ENCODE peak calls at places on chromosome 11, in nine cellular contexts. B is neural crest cell; A is Caco-2; L is mesendoderm; K is body of pancreas; G is GF-D8; R is lung microvascular endothelial cell; N is stimulated activated CD4-positive, alpha-beta T cell treated with anti-CD3 and anti-CD28 coated beads, Interleukin-1b, Interleukin-23, amount 100 ng/mL, for 24 hours; E is kidney glomerular epithelial cell. Q is an unnamed sample.

GRCh38 chr11:48170840-48171233 is 45.8 kb upstream of the OR4B1 start:
- DNase-seq in B (no peak), A (no peak), L (no peak), K (no peak), G (peak; percentile 3), R (no peak), N (no peak), E (no peak), Q (peak; percentile 61)

GRCh38 chr11:100676901-100677300 is 10.2 kb upstream of the ARHGAP42 start:
- DNase-seq in B (no peak), A (no peak), L (peak; percentile 95), K (no peak), G (no peak), R (no peak), N (no peak), E (no peak), Q (peak; percentile 49)

GRCh38 chr11:65077466-65077865 is 6.4 kb downstream of the CDCA5 start:
- DNase-seq in B (no peak), A (peak; percentile 49), L (peak; percentile 28), K (no peak), G (no peak), R (no peak), N (no peak), E (no peak), Q (peak; percentile 32)

GRCh38 chr11:109362059-109362458 is 59.9 kb upstream of the C11orf87 start:
- DNase-seq in B (no peak), A (no peak), L (no peak), K (no peak), G (no peak), R (no peak), N (no peak), E (no peak), Q (no peak)

GRCh38 chr11:124739479-124740276 is at the start of gene NRGN:
- DNase-seq in B (peak; percentile 90), A (peak; percentile 98), L (peak; percentile 94), K (peak; percentile 94), G (peak; percentile 95), R (peak; percentile 91), N (peak; percentile 74), E (peak; percentile 75), Q (peak; percentile 89)

GRCh38 chr11:73597340-73597955 is 464 bp downstream of the FAM168A start:
- DNase-seq in B (no peak), A (peak; percentile 7), L (peak; percentile 37), K (no peak), G (no peak), R (peak; percentile 2), N (no peak), E (no peak), Q (no peak)

GRCh38 chr11:13486926-13487660 is 8.7 kb downstream of the PTH start:
- DNase-seq in B (peak; percentile 26), A (peak; percentile 84), L (peak; percentile 95), K (peak; percentile 63), G (no peak), R (peak; percentile 55), N (peak; percentile 50), E (no peak), Q (peak; percentile 44)

GRCh38 chr11:123300874-123301695 is 106.0 kb upstream of the CLMP start:
- DNase-seq in B (no peak), A (no peak), L (peak; percentile 84), K (no peak), G (no peak), R (peak; percentile 65), N (no peak), E (no peak), Q (peak; percentile 56)

GRCh38 chr11:33478111-33478573 is 221.0 kb downstream of the HIPK3 start:
- DNase-seq in B (no peak), A (no peak), L (no peak), K (no peak), G (no peak), R (no peak), N (no peak), E (no peak), Q (peak; percentile 50)

GRCh38 chr11:66727883-66728759 is 895 bp downstream of the SPTBN2 start:
- DNase-seq in B (peak; percentile 31), A (peak; percentile 58), L (peak; percentile 31), K (no peak), G (no peak), R (no peak), N (no peak), E (no peak), Q (no peak)

GRCh38 chr11:3220521-3221407 is 2.2 kb upstream of the MRGPRG start:
- DNase-seq in B (no peak), A (no peak), L (no peak), K (no peak), G (no peak), R (no peak), N (no peak), E (no peak), Q (no peak)

GRCh38 chr11:108467091-108467823 is at the start of gene C11orf65:
- DNase-seq in B (peak; percentile 93), A (peak; percentile 99), L (peak; percentile 98), K (peak; percentile 98), G (peak; percentile 100), R (peak; percentile 99), N (peak; percentile 89), E (peak; percentile 93), Q (peak; percentile 99)

GRCh38 chr11:17770048-17770652 is 35.6 kb downstream of the KCNC1 start:
- DNase-seq in B (no peak), A (peak; percentile 43), L (peak; percentile 44), K (peak; percentile 58), G (no peak), R (no peak), N (no peak), E (no peak), Q (no peak)

Q was measured in choroid plexus epithelial cell.